ENCODE peak calls at places on chromosomes 16 and 17, in six cellular contexts. X is Right ventricle myocardium superior; R is transverse colon; I is chondrocyte; Q is stimulated activated CD4-positive, alpha-beta T cell treated with anti-CD3 and anti-CD28 coated beads, Interleukin-1b, Interleukin-23, amount 100 ng/mL, for 4 hours; J is PC-9. H is an unnamed sample.

GRCh38 chr16:83113317-83113716 is 486.5 kb downstream of the CDH13 start:
- DNase-seq in X (no peak), R (no peak), I (no peak), Q (no peak), J (no peak), H (no peak)

GRCh38 chr16:69424935-69425784 is 741 bp downstream of the CYB5B start:
- DNase-seq in X (no peak), R (no peak), I (no peak), Q (no peak), J (no peak), H (no peak)

GRCh38 chr16:4521971-4522623 is 16.5 kb downstream of the CDIP1 start:
- DNase-seq in X (peak), R (no peak), I (no peak), Q (no peak), J (no peak), H (no peak)

GRCh38 chr17:44030482-44030881 is 15.7 kb upstream of the TMEM101 start:
- DNase-seq in X (no peak), R (no peak), I (no peak), Q (no peak), J (no peak), H (no peak)

GRCh38 chr17:79628861-79629547 is 18.2 kb upstream of the RBFOX3 start:
- DNase-seq in X (no peak), R (no peak), I (no peak), Q (no peak), J (no peak), H (no peak)

GRCh38 chr17:77516902-77517301 is 376.1 kb downstream of the SEC14L1 start:
- DNase-seq in X (no peak), R (no peak), I (peak), Q (no peak), J (no peak), H (no peak)

GRCh38 chr16:1612320-1613111 is at the start of gene CRAMP1:
- DNase-seq in X (no peak), R (peak), I (no peak), Q (no peak), J (no peak), H (no peak)

GRCh38 chr16:48383204-48383876 is 1.9 kb downstream of the SIAH1 start:
- DNase-seq in X (no peak), R (no peak), I (no peak), Q (no peak), J (no peak), H (no peak)

GRCh38 chr17:3884188-3884587 is 8.7 kb downstream of the CAMKK1 start:
- DNase-seq in X (no peak), R (no peak), I (no peak), Q (no peak), J (no peak), H (no peak)

GRCh38 chr16:57118461-57119084 is 26.2 kb downstream of the CPNE2 start:
- DNase-seq in X (no peak), R (no peak), I (no peak), Q (no peak), J (no peak), H (no peak)

GRCh38 chr17:4903051-4903818 is at the start of gene CHRNE:
- DNase-seq in X (no peak), R (peak), I (peak), Q (peak), J (peak), H (peak)

GRCh38 chr16:630024-630814 is 566 bp upstream of the WFIKKN1 start:
- DNase-seq in X (peak), R (no peak), I (no peak), Q (no peak), J (no peak), H (no peak)

GRCh38 chr16:73846292-73846849 is 450.2 kb upstream of the PSMD7 start:
- DNase-seq in X (no peak), R (no peak), I (no peak), Q (no peak), J (no peak), H (peak)

H was measured in iPS DF 19.7.